ENCODE peak calls at places on chromosomes 11 and 22, in four cellular contexts. X is Karpas-422, D is K562, S is fibroblast of lung. Z is an unnamed sample.
A peak's percentile ranks its signal among the peaks of the same experiment; 100 is the strongest.

GRCh38 chr11:47161134-47161854 is 15.4 kb downstream of the ARFGAP2 start:
- DNase-seq in D (peak; percentile 82), X (peak; percentile 92), S (peak; percentile 56), Z (peak; percentile 71)

GRCh38 chr22:49307071-49307830 is 520.4 kb downstream of the BRD1 start:
- DNase-seq in S (no peak), D (no peak), X (no peak), Z (no peak)

GRCh38 chr22:37771081-37771480 is 36.7 kb upstream of the GCAT start:
- DNase-seq in X (no peak), D (no peak), S (no peak), Z (no peak)

GRCh38 chr22:31083923-31084810 is 3.0 kb downstream of the SMTN start:
- DNase-seq in D (no peak), S (no peak), X (peak; percentile 72), Z (no peak)

GRCh38 chr11:16749666-16750065 is 11.2 kb downstream of the C11orf58 start:
- DNase-seq in X (no peak), D (no peak), S (no peak), Z (no peak)

GRCh38 chr11:69636512-69636866 is 4.5 kb upstream of the CCND1 start:
- DNase-seq in D (no peak), S (peak; percentile 91), X (no peak), Z (peak; percentile 89)

GRCh38 chr11:65478411-65479183 is 20.2 kb upstream of the MALAT1 start:
- DNase-seq in D (peak; percentile 79), S (peak; percentile 70), X (no peak), Z (no peak)

GRCh38 chr22:31631381-31631780 is 30.6 kb downstream of the PISD start:
- DNase-seq in D (no peak), X (peak; percentile 44), S (no peak), Z (no peak)

GRCh38 chr22:36902143-36902911 is 11.1 kb upstream of the CSF2RB start:
- DNase-seq in S (no peak), X (no peak), D (no peak), Z (no peak)

GRCh38 chr11:123851110-123851509 is 34.4 kb downstream of the TMEM225 start:
- DNase-seq in X (no peak), D (no peak), S (no peak), Z (no peak)

GRCh38 chr22:45903355-45904149 is 73.4 kb downstream of the WNT7B start:
- DNase-seq in D (no peak), X (no peak), S (peak; percentile 86), Z (peak; percentile 60)

GRCh38 chr22:22573047-22573889 is 14.2 kb upstream of the PRAME start:
- DNase-seq in D (no peak), X (no peak), S (no peak), Z (no peak)

DNA sequence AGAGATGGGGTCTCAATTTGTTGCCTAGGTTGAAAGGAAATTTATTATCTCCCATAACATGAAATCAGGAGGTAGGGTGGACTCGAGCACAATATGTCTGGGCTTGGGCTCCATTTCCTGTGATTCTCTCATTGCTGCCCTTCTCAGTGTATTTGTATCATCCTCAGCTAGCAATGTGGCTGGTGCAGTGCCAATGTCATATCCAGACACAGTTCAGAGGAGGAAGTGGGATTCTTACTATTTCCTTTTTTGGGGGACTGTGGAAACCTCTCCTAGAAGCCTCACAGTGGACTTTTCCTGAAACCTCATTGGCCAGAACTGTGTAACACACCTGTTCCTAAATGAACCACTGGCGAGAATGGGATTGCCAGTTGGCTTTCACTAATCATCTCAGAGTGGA is 21.0 kb upstream of the SWAP70 start:
- DNase-seq in D (no peak), S (no peak), X (no peak), Z (no peak)
- H3K27ac ChIP-seq in D (no peak overlapping the region), S (no peak overlapping the region), X (no peak overlapping the region), Z (no peak overlapping the region)

GRCh38 chr11:1653541-1654387 is 24.2 kb downstream of the KRTAP5-5 start:
- DNase-seq in D (no peak), S (no peak), X (no peak), Z (no peak)
- H3K4me2 ChIP-seq in D (no peak overlapping the region), S (no peak overlapping the region), X (no peak overlapping the region), Z (no peak overlapping the region)

GRCh38 chr11:83971063-83971462 is 684.9 kb upstream of the CCDC90B start:
- DNase-seq in S (peak; percentile 63), X (no peak), D (no peak), Z (no peak)

GRCh38 chr11:83972536-83972935 is 686.4 kb upstream of the CCDC90B start:
- DNase-seq in X (no peak), S (no peak), D (no peak), Z (no peak)

GRCh38 chr11:83975984-83976383 is 689.8 kb upstream of the CCDC90B start:
- DNase-seq in D (no peak), X (no peak), S (peak; percentile 36), Z (no peak)

DNA sequence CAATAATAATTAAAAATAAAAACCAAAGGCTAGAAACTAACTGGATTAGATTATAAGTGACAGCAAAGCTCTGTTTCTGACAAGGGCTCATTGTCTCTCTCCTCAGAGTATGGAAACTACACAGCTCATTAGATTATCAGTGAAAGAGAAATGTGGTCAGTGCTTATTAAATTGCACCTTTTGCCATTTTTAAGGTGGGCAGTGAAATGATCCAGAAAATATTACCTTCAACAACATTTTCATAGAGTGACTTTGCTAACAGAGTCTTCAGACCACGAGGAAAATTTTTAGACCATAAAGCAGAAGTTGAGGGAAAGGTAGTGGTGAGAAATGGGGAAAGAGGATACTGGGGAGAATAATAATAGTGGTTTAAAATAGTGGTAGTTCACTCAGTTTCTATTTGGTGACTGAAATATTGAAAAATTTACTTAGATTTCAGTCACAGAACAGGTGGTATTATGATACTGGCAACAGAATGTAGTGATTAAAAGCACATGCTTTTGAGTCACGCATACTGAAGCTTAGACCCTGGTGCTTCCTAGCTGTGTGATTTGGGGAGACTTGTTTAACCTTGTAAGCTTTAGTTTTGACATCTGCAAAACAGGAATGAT is 684.0 kb upstream of the CCDC90B start:
- DNase-seq in S (no peak), X (no peak), D (no peak), Z (no peak)
- H2AFZ ChIP-seq in S (no peak overlapping the region), X (no peak overlapping the region), D (no peak overlapping the region), Z (no peak overlapping the region)

GRCh38 chr11:96279421-96280290 is 63.3 kb downstream of the MAML2 start:
- DNase-seq in X (no peak), S (peak; percentile 74), D (no peak), Z (peak; percentile 84)
- H3K27ac ChIP-seq in X (no peak overlapping the region), S (peak overlapping the region; percentile 4), D (peak overlapping the region; percentile 62), Z (peak overlapping the region; percentile 55)